ENCODE peak calls at places on chromosomes 2 and 18, in seven cellular contexts. I is kidney epithelial cell, C is fibroblast of lung, J is tibial artery, B is lower lobe of right lung, T is heart left ventricle, F is cardiac fibroblast. K is an unnamed sample.

GRCh38 chr18:60358516-60358915 is 14.1 kb downstream of the MC4R start:
- DNase-seq in I (no peak), F (peak; percentile 1), C (peak; percentile 58), T (no peak), B (no peak), J (no peak), K (peak; percentile 46)

GRCh38 chr2:189164732-189165131 is 14.8 kb downstream of the COL5A2 start:
- DNase-seq in B (no peak), I (no peak), T (no peak), F (peak; percentile 71), J (no peak), C (peak; percentile 54), K (peak; percentile 83)

GRCh38 chr2:121527009-121527682 is 3.5 kb upstream of the RNU4ATAC start:
- DNase-seq in T (no peak), I (no peak), C (peak; percentile 25), J (no peak), B (no peak), F (peak; percentile 73), K (no peak)

GRCh38 chr18:21100141-21100540 is 11.5 kb downstream of the ROCK1 start:
- DNase-seq in T (no peak), C (peak; percentile 35), J (no peak), B (no peak), F (peak; percentile 55), I (no peak), K (peak; percentile 42)

GRCh38 chr18:5969355-5970003 is 74.2 kb upstream of the TMEM200C start:
- DNase-seq in C (no peak), B (no peak), I (no peak), T (no peak), J (no peak), F (no peak), K (no peak)

GRCh38 chr2:193963472-193964119 is 1693.4 kb upstream of the SLC39A10 start:
- DNase-seq in J (no peak), I (peak; percentile 1), C (peak; percentile 28), T (no peak), F (peak; percentile 74), B (no peak), K (peak; percentile 8)

GRCh38 chr2:183543731-183544130 is 419.5 kb downstream of the NUP35 start:
- DNase-seq in B (no peak), T (no peak), J (no peak), I (no peak), C (no peak), F (no peak), K (no peak)

GRCh38 chr2:10303634-10304378 is 1.1 kb downstream of the HPCAL1 start:
- DNase-seq in F (peak; percentile 59), B (peak; percentile 80), J (no peak), T (peak; percentile 79), C (peak; percentile 56), I (no peak), K (peak; percentile 45)

GRCh38 chr2:240858321-240858720 is 10.3 kb upstream of the AGXT start:
- DNase-seq in B (no peak), C (no peak), F (no peak), T (no peak), I (no peak), J (no peak), K (no peak)
- H3K4me3 ChIP-seq in B (no peak overlapping the region), C (no peak overlapping the region), F (no peak overlapping the region), T (no peak overlapping the region), I (no peak overlapping the region), J (no peak overlapping the region), K (no peak overlapping the region)

DNA sequence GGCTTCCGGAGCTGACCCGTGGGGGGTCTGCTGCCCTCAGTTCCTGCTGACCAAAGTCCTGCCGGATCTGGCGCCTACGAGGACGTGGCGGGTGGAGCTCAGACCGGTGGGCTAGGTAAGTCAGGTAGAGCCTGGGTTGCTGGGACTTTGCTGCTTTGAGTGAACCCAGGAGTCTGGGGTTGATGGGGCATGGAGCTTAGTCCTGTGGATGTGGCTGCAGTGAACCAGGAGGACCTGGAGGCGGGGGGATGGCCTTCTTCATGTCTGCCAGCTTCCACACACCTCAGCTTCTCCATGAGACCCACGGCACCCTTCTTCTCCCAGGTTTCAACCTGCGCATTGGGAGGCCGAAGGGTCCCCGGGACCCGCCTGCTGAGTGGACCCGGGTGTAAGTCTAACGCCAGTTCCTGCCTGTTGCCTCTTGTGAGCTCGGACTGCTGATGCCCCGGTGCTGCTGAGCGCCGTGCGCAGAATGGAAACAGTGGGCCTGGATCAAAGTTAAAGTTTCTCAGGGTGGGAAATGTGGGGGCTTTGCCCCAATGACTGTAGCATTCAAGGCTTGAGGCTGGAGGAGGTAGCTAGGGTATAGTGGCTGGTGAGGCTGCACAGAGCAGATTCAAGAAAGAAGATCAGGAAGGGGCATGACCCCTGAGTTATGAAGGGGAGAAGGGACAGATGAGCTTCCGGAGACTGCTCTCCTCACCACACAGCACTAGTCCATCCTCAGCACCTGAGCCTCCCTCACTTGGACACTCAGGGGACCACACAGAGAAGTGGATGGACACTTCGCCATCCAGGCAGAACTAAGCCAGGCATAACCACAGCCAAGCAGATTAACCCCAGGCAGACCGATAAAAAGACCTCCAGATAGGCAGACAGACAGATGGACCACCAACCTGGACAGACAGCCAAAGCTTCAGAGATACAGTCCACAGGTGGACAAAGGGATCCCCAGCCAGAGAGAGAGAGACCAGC is 17.3 kb downstream of the PTPN18 start:
- DNase-seq in B (no peak), C (no peak), T (no peak), I (no peak), J (no peak), F (no peak), K (no peak)
- TF ChIP-seq CTCF in B (peak; percentile 26), C (no peak), T (no peak), I (no peak), J (no peak), F (no peak), K (no peak)

GRCh38 chr2:84781942-84782716 is 98.8 kb downstream of the TRABD2A start:
- DNase-seq in I (no peak), T (no peak), B (peak; percentile 50), J (no peak), F (no peak), C (peak; percentile 51), K (no peak)
- H3K4me3 ChIP-seq in I (no peak overlapping the region), T (no peak overlapping the region), B (no peak overlapping the region), J (no peak overlapping the region), F (no peak overlapping the region), C (no peak overlapping the region), K (no peak overlapping the region)

DNA sequence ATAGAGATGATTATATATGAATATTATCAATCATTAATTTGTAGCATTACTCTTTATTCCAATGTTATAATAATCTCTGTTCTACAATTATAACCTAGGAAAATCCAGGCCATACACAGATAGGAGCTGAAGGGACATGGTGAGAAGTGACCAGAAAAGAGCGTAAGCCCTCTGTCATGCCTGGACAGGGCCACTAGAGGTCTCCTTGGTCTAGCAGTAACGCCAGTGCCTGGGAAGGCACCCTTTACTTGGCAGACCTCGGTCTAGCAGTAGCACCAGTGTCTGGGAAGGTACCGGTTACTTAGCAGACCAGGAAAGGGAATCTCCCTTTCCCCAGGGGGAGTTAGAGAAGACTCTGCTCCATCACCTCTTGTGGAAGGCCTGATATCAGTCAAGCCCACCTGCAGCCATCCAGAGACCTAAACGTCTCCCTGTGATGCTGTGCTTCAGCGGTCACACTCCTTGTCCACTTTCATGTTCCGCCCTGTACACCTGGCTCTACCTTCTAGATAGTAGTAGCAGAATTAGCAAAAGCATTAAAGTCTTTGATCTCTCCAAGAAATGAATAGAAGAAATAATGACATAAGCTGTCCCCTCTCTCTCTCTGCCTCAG is 447.5 kb upstream of the FSIP2 start:
- DNase-seq in J (no peak), I (peak; percentile 21), B (no peak), C (peak; percentile 42), T (no peak), F (peak; percentile 46), K (peak; percentile 0)
- TF ChIP-seq CTCF in J (no peak), I (peak; percentile 92), B (peak; percentile 48), C (peak; percentile 46), T (peak; percentile 24), F (peak; percentile 58), K (peak; percentile 20)

GRCh38 chr18:75203456-75204261 is 5.3 kb downstream of the PTGR3 start:
- DNase-seq in B (no peak), T (no peak), C (no peak), I (no peak), F (peak; percentile 46), J (no peak), K (no peak)

GRCh38 chr18:75204262-75204977 is 4.5 kb downstream of the PTGR3 start:
- DNase-seq in T (peak; percentile 73), I (no peak), J (no peak), F (peak; percentile 36), C (peak; percentile 41), B (peak; percentile 60), K (no peak)

GRCh38 chr18:75201936-75202335 is 7.0 kb downstream of the PTGR3 start:
- DNase-seq in J (no peak), T (no peak), C (no peak), B (no peak), I (no peak), F (no peak), K (no peak)

GRCh38 chr18:75201273-75201898 is 7.6 kb downstream of the PTGR3 start:
- DNase-seq in I (no peak), F (no peak), C (no peak), B (no peak), T (no peak), J (no peak), K (no peak)

DNA sequence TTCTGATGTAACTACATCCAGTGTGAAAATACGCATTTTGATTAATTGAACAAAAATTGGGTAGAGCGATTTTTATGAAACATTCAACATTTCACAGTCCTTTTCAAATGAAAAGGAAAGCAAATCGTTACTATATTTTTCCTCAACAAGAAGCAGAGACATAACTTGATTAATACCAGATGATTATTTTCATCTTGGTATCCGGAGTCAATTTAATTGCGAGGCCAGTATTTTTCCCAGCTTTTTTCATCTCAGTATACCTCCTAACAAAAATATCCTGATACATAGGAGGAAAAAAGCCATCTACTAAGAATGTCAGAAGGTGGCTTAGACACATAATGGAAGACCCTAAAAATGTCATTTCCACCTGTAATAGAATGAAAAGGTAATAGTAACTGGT is 6.0 kb downstream of the PTGR3 start:
- DNase-seq in I (no peak), T (no peak), B (no peak), F (no peak), J (no peak), C (no peak), K (no peak)
- H3K4me3 ChIP-seq in I (no peak overlapping the region), T (no peak overlapping the region), B (no peak overlapping the region), F (no peak overlapping the region), J (no peak overlapping the region), C (peak overlapping the region; percentile 53), K (peak overlapping the region; percentile 39)

GRCh38 chr2:32627441-32627900 is 379 bp upstream of the TTC27 start:
- DNase-seq in C (peak; percentile 67), B (peak; percentile 48), T (no peak), J (peak; percentile 72), F (peak; percentile 63), I (peak; percentile 1), K (peak; percentile 56)
- TF ChIP-seq CTCF in C (peak; percentile 28), B (no peak), T (peak; percentile 26), J (peak; percentile 25), F (peak; percentile 32), I (peak; percentile 26), K (peak; percentile 51)